ENCODE peak calls at places on chromosome 2, in eight cellular contexts. B is left lung, N is esophagus squamous epithelium, H is GM23248, O is kidney, J is spleen, X is Karpas-422, E is heart right ventricle. G is an unnamed sample. For H3K36me3, the result is how much of the 10 kb centered on the place peaks cover.

GRCh38 chr2:226447896-226448295 is 351.7 kb downstream of the IRS1 start:
- DNase-seq in E (no peak), N (no peak), X (no peak), H (peak), J (no peak), O (no peak), B (no peak), G (no peak)

GRCh38 chr2:122736279-122736678 is 980.8 kb downstream of the TSN start:
- DNase-seq in X (no peak), J (no peak), N (no peak), H (no peak), B (peak), E (no peak), O (no peak), G (no peak)

GRCh38 chr2:11111811-11112425 is 43.3 kb upstream of the SLC66A3 start:
- DNase-seq in X (no peak), H (no peak), B (no peak), E (no peak), J (no peak), N (no peak), O (no peak), G (no peak)

GRCh38 chr2:164826293-164827243 is 15.1 kb downstream of the COBLL1 start:
- DNase-seq in X (no peak), O (no peak), J (no peak), H (peak), E (peak), N (no peak), B (no peak), G (peak)

GRCh38 chr2:31654241-31654640 is 73.5 kb upstream of the SRD5A2 start:
- DNase-seq in J (no peak), N (no peak), H (no peak), B (no peak), E (no peak), X (no peak), O (no peak), G (no peak)

GRCh38 chr2:155377178-155377780 is 678.8 kb downstream of the KCNJ3 start:
- DNase-seq in H (peak), J (no peak), O (no peak), E (no peak), B (no peak), N (no peak), X (peak), G (no peak)

GRCh38 chr2:85593023-85593422 is 2.5 kb upstream of the RNF181 start:
- DNase-seq in E (no peak), J (no peak), N (no peak), X (no peak), H (no peak), B (no peak), O (no peak), G (no peak)

GRCh38 chr2:98457045-98457696 is 12.5 kb downstream of the INPP4A start:
- DNase-seq in H (peak), E (no peak), X (no peak), N (no peak), J (no peak), B (no peak), O (no peak), G (no peak)

GRCh38 chr2:197145471-197146056 is 165.0 kb downstream of the ANKRD44 start:
- DNase-seq in E (no peak), X (peak), O (no peak), J (peak), B (no peak), N (no peak), H (no peak), G (no peak)

GRCh38 chr2:205869439-205869838 is 187.1 kb downstream of the NRP2 start:
- DNase-seq in N (no peak), J (no peak), H (no peak), E (no peak), X (no peak), B (no peak), O (no peak), G (no peak)

GRCh38 chr2:112579280-112579679 is 5.1 kb upstream of the CHCHD5 start:
- DNase-seq in B (no peak), E (no peak), X (no peak), O (no peak), J (no peak), N (no peak), H (peak), G (no peak)

GRCh38 chr2:66771359-66771978 is 336.5 kb downstream of the MEIS1 start:
- DNase-seq in O (no peak), H (peak), J (no peak), N (no peak), X (no peak), E (no peak), B (no peak), G (no peak)

GRCh38 chr2:182924311-182924710 is 57.9 kb upstream of the FRZB start:
- DNase-seq in X (no peak), N (no peak), E (no peak), B (no peak), O (no peak), J (no peak), H (peak), G (no peak)

GRCh38 chr2:226057914-226058313 is 658.4 kb downstream of the NYAP2 start:
- DNase-seq in H (no peak), X (no peak), B (no peak), O (no peak), N (no peak), J (no peak), E (no peak), G (no peak)

GRCh38 chr2:239947361-239948045 is 77.6 kb downstream of the NDUFA10 start:
- DNase-seq in H (no peak), J (peak), O (peak), B (peak), N (no peak), X (no peak), E (no peak), G (peak)

GRCh38 chr2:197147942-197148341 is 162.6 kb downstream of the ANKRD44 start:
- DNase-seq in X (no peak), B (no peak), N (no peak), J (no peak), H (no peak), O (no peak), E (no peak), G (no peak)

GRCh38 chr2:60822987-60823386 is 58.4 kb upstream of the REL start:
- DNase-seq in B (no peak), J (no peak), E (no peak), X (no peak), H (no peak), N (no peak), O (no peak), G (no peak)

GRCh38 chr2:120398961-120399888 is 53.3 kb downstream of the INHBB start:
- DNase-seq in J (peak), H (no peak), N (no peak), E (no peak), O (peak), B (no peak), X (no peak), G (no peak)

GRCh38 chr2:163698857-163699256 is 37.0 kb downstream of the FIGN start:
- DNase-seq in X (no peak), E (no peak), O (no peak), N (no peak), H (no peak), J (no peak), B (no peak), G (no peak)

GRCh38 chr2:200306969-200307811 is 697 bp downstream of the SPATS2L start:
- DNase-seq in H (peak), J (peak), E (peak), O (peak), X (no peak), B (peak), N (no peak), G (peak)

GRCh38 chr2:200305797-200306718 is at the start of gene SPATS2L:
- DNase-seq in O (peak), E (peak), N (peak), H (peak), J (peak), B (peak), X (no peak), G (peak)

GRCh38 chr2:200308001-200308400 is 1.5 kb downstream of the SPATS2L start:
- DNase-seq in E (no peak), X (no peak), N (no peak), J (no peak), B (no peak), O (no peak), H (peak), G (no peak)

GRCh38 chr2:200308421-200309295 is 2.2 kb downstream of the SPATS2L start:
- DNase-seq in H (peak), B (no peak), X (no peak), E (no peak), J (no peak), N (no peak), O (no peak), G (no peak)

DNA sequence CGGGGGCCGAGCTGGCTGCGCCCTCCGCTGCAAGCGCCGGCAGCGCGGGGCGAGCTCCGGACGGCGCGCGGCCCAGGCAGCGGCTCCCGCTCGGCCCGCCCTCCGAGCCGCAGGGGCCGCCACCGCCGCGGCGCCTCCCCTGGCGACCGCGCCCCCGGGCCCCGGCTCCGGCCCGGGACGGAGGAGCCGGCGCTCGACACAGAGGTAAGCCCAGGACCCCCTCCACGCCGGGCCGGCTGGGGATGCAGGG is 151 bp downstream of the SPATS2L start:
- DNase-seq in B (no peak), O (no peak), E (no peak), H (no peak), N (no peak), J (no peak), X (no peak), G (no peak)
- H3K4me3 ChIP-seq in B (peak), O (peak), E (peak), H (peak), N (peak), J (peak), X (no peak), G (peak)

GRCh38 chr2:222877556-222878278 is 16.9 kb downstream of the ACSL3 start:
- DNase-seq in J (no peak), E (no peak), B (no peak), O (no peak), N (no peak), H (peak), X (no peak), G (no peak)
- H3K36me3 ChIP-seq in J (under half), E (under half), B (under half), O (under half), N (under half), H (under half), X (under half), G (under half)

GRCh38 chr2:230660294-230661060 is 52.2 kb upstream of the CAB39 start:
- DNase-seq in O (no peak), H (no peak), B (no peak), E (peak), X (no peak), N (peak), J (peak), G (peak)

GRCh38 chr2:230658577-230658876 is 54.1 kb upstream of the CAB39 start:
- DNase-seq in E (no peak), N (no peak), J (no peak), O (no peak), H (no peak), B (no peak), X (no peak), G (no peak)

GRCh38 chr2:230657906-230658305 is 54.7 kb upstream of the CAB39 start:
- DNase-seq in N (no peak), H (no peak), E (no peak), J (no peak), X (no peak), O (no peak), B (no peak), G (no peak)

GRCh38 chr2:230657462-230657861 is 55.2 kb upstream of the CAB39 start:
- DNase-seq in B (no peak), E (no peak), O (no peak), N (no peak), J (no peak), X (no peak), H (no peak), G (no peak)

DNA sequence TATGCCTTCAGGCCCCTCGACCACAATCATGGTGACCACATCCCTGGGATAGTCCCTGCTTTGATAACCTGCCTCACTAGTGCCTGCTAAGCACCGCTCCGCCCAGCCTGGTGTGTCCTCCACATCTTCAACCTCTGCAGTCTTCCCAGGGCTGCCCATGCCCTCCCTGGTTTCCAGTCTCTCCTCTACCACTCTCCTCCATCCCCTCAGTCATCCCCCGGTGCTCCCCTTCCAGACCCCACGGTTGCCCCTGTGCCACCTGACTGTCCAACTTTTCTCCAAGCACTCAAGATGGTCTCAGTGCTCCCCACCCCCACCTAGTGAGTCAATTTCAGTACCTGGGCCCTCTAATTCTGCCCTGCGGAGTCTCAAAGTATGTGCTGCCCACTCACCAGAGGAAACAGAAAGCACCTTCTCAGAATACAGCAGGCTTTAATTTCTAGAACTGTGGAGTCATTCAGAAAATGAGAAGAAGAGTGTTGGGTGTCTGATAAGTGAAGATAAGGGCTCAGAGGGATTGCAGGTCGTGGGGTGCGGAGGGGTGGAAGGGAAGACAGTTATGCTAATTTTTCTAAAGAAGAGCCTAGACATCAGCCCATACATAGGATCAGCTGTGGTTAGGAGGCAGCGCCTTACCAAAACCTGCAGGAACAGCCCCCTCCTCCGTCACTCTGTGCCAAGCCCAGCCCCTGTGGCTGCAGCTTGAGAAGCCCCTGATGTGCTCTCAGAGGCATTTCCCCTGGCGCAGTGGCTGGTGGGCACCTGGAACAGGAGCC is 53.6 kb upstream of the CAB39 start:
- DNase-seq in X (no peak), O (no peak), N (no peak), J (no peak), B (no peak), E (no peak), H (no peak), G (no peak)
- H3K4me3 ChIP-seq in X (no peak), O (no peak), N (no peak), J (no peak), B (no peak), E (no peak), H (no peak), G (no peak)

DNA sequence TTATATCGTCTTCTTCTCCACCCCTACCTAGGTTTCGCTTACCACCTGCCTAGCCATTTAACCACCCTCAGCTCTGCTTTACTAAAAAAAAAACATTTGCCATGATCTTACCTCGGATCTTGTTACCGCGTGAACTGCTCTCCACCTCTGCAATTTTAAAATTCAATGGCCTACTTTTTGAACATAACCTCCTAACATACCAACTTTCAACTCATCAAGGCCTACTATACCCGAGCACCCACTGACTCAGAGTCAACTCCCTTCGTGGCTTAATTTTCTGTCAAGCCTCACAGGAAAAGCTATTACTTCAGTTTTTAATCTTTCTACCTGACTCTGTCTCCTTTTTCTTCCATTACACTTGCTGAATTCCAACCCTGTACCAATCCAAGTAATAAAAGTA is 55.7 kb downstream of the ATAD2B start:
- DNase-seq in X (no peak), N (no peak), O (no peak), E (no peak), H (no peak), J (no peak), B (no peak), G (no peak)
- H3K36me3 ChIP-seq in X (under half), N (under half), O (under half), E (under half), H (under half), J (half or more), B (half or more), G (half or more)

GRCh38 chr2:236052926-236053846 is 115.0 kb downstream of the GBX2 start:
- DNase-seq in N (no peak), O (no peak), E (no peak), H (no peak), B (no peak), X (no peak), J (no peak), G (no peak)
- H3K4me3 ChIP-seq in N (no peak), O (no peak), E (no peak), H (no peak), B (no peak), X (no peak), J (no peak), G (no peak)

GRCh38 chr2:216116418-216116817 is 7.3 kb downstream of the XRCC5 start:
- DNase-seq in E (no peak), N (no peak), H (no peak), B (no peak), J (no peak), X (no peak), O (no peak), G (no peak)

GRCh38 chr2:216118474-216118873 is 9.3 kb downstream of the XRCC5 start:
- DNase-seq in N (no peak), B (no peak), O (no peak), H (peak), X (no peak), E (no peak), J (no peak), G (no peak)

GRCh38 chr2:216119144-216119543 is 10.0 kb downstream of the XRCC5 start:
- DNase-seq in O (no peak), J (no peak), X (no peak), N (no peak), H (no peak), B (no peak), E (no peak), G (no peak)

GRCh38 chr2:216115224-216115582 is 6.1 kb downstream of the XRCC5 start:
- DNase-seq in B (no peak), E (no peak), N (no peak), H (no peak), X (no peak), O (no peak), J (no peak), G (no peak)

DNA sequence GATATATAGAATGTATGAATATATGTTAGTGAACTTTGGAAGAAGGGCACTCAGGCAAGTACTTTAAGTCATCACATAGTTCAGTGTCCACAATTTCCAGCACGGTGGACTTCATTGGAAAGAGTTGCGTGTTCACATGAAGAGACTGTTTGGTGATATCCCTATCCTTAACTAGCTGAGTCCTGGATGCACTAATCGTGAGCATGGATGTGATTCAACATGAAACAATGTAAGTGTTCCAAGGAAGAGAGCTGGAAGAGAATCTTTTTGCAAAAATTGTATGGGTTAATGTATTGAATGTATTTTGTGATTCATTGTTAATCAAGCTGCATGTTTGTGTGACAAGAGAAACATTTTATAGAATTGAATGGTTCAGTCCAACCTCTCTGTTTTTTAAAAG is 8.4 kb downstream of the XRCC5 start:
- DNase-seq in E (no peak), B (no peak), X (no peak), N (no peak), H (peak), O (no peak), J (no peak), G (no peak)
- H3K36me3 ChIP-seq in E (under half), B (half or more), X (half or more), N (under half), H (half or more), O (half or more), J (half or more), G (half or more)

GRCh38 chr2:207810200-207810788 is 40.6 kb upstream of the FZD5 start:
- DNase-seq in B (no peak), E (no peak), X (no peak), O (no peak), J (no peak), N (no peak), H (no peak), G (no peak)
- H3K4me3 ChIP-seq in B (no peak), E (peak), X (no peak), O (peak), J (peak), N (peak), H (no peak), G (peak)